ENCODE peak calls at places on chromosome 12, in nine cellular contexts. G, P, K, R, M, F, E, H and B are unnamed samples.

GRCh38 chr12:18749381-18749957 is 11.6 kb downstream of the CAPZA3 start:
- DNase-seq in G (no peak), F (no peak), M (no peak), R (no peak), K (no peak), H (peak), P (no peak), E (no peak), B (peak)

GRCh38 chr12:56425940-56426438 is 23.2 kb downstream of the TIMELESS start:
- DNase-seq in G (no peak), F (no peak), E (no peak), H (no peak), M (no peak), P (no peak), R (no peak), K (no peak), B (no peak)

GRCh38 chr12:32561931-32562341 is 117.2 kb upstream of the DNM1L start:
- DNase-seq in P (no peak), K (no peak), E (no peak), R (no peak), H (peak), G (no peak), F (no peak), M (no peak), B (peak)

GRCh38 chr12:119661882-119662281 is 6.1 kb upstream of the PRKAB1 start:
- DNase-seq in M (no peak), K (no peak), F (no peak), P (no peak), H (no peak), R (no peak), E (no peak), G (no peak), B (no peak)

GRCh38 chr12:109196332-109196731 is 79.9 kb downstream of the ACACB start:
- DNase-seq in R (no peak), G (no peak), M (no peak), H (no peak), F (no peak), K (no peak), P (no peak), E (no peak), B (no peak)

GRCh38 chr12:31954925-31955678 is 4.1 kb upstream of the RESF1 start:
- DNase-seq in R (no peak), P (no peak), E (no peak), F (no peak), G (no peak), H (no peak), K (no peak), M (no peak), B (no peak)

GRCh38 chr12:107684990-107685359 is 624 bp upstream of the PWP1 start:
- DNase-seq in R (no peak), K (no peak), F (peak), P (peak), H (peak), G (no peak), M (no peak), E (no peak), B (peak)

GRCh38 chr12:123057505-123058265 is 77.2 kb downstream of the ARL6IP4 start:
- DNase-seq in E (no peak), G (peak), F (no peak), R (no peak), P (no peak), K (no peak), M (no peak), H (no peak), B (no peak)

GRCh38 chr12:124211753-124212152 is 83.1 kb upstream of the RFLNA start:
- DNase-seq in F (no peak), E (no peak), P (no peak), R (no peak), G (no peak), K (no peak), M (no peak), H (no peak), B (no peak)

GRCh38 chr12:43318002-43318401 is 234.0 kb downstream of the ADAMTS20 start:
- DNase-seq in K (no peak), M (no peak), R (no peak), H (no peak), P (no peak), E (no peak), G (no peak), F (no peak), B (no peak)

GRCh38 chr12:107635139-107635538 is 50.5 kb upstream of the PWP1 start:
- DNase-seq in H (no peak), M (no peak), K (no peak), P (no peak), F (peak), G (no peak), R (no peak), E (no peak), B (peak)

GRCh38 chr12:100591979-100592378 is 18.5 kb downstream of the GAS2L3 start:
- DNase-seq in R (no peak), K (no peak), E (no peak), F (no peak), H (no peak), M (no peak), G (no peak), P (peak), B (no peak)

GRCh38 chr12:120102189-120103043 is 14.1 kb downstream of the RAB35 start:
- DNase-seq in R (no peak), E (no peak), P (no peak), K (no peak), F (no peak), H (no peak), M (no peak), G (no peak), B (no peak)

GRCh38 chr12:104549820-104550480 is 93.2 kb downstream of the CHST11 start:
- DNase-seq in M (no peak), H (peak), G (no peak), K (no peak), F (peak), P (no peak), R (no peak), E (no peak), B (peak)

GRCh38 chr12:80684077-80684495 is 23.3 kb upstream of the MYF6 start:
- DNase-seq in R (no peak), H (no peak), K (no peak), G (no peak), E (no peak), F (no peak), P (no peak), M (no peak), B (no peak)

GRCh38 chr12:101485015-101485414 is 9.9 kb downstream of the SPIC start:
- DNase-seq in H (peak), R (no peak), G (no peak), F (peak), M (no peak), E (no peak), K (no peak), P (no peak), B (peak)

GRCh38 chr12:124695861-124696260 is 128.4 kb upstream of the NCOR2 start:
- DNase-seq in M (no peak), H (no peak), F (peak), K (no peak), E (no peak), P (no peak), R (no peak), G (no peak), B (peak)

GRCh38 chr12:77841467-77842054 is 10.9 kb downstream of the NAV3 start:
- DNase-seq in F (peak), G (no peak), E (no peak), K (no peak), P (no peak), H (no peak), M (no peak), R (peak), B (no peak)

GRCh38 chr12:16605666-16606116 is 271 bp downstream of the LMO3 start:
- DNase-seq in G (no peak), F (peak), R (peak), H (peak), K (no peak), P (no peak), E (no peak), M (no peak), B (no peak)

GRCh38 chr12:121996050-121996944 is 25.4 kb upstream of the BCL7A start:
- DNase-seq in R (no peak), H (no peak), F (no peak), K (no peak), E (no peak), G (no peak), P (no peak), M (no peak), B (peak)

GRCh38 chr12:54588110-54588831 is at the start of gene PPP1R1A:
- DNase-seq in G (peak), E (no peak), F (no peak), M (no peak), H (no peak), R (peak), K (no peak), P (peak), B (no peak)

GRCh38 chr12:10968765-10969456 is 17.8 kb downstream of the TAS2R50 start:
- DNase-seq in H (peak), P (no peak), K (no peak), F (peak), R (peak), G (no peak), M (no peak), E (no peak), B (peak)

GRCh38 chr12:41709012-41709411 is 435.7 kb downstream of the GXYLT1 start:
- DNase-seq in P (peak), G (no peak), R (no peak), F (no peak), M (no peak), H (no peak), K (no peak), E (no peak), B (no peak)

GRCh38 chr12:113120670-113121370 is 14.7 kb downstream of the RASAL1 start:
- DNase-seq in R (no peak), K (no peak), F (no peak), E (no peak), H (peak), G (no peak), M (no peak), P (no peak), B (no peak)

GRCh38 chr12:130761537-130762318 is 45.6 kb upstream of the RIMBP2 start:
- DNase-seq in R (peak), P (peak), E (peak), M (no peak), F (peak), G (peak), H (peak), K (peak), B (peak)

GRCh38 chr12:131275824-131276223 is 322.1 kb downstream of the ADGRD1 start:
- DNase-seq in P (no peak), H (no peak), E (no peak), G (no peak), F (no peak), R (no peak), M (no peak), K (no peak), B (no peak)

GRCh38 chr12:101697197-101697929 is at the start of gene CHPT1:
- DNase-seq in F (peak), H (peak), R (peak), M (no peak), P (peak), K (peak), G (peak), E (peak), B (peak)

GRCh38 chr12:8038659-8039114 is 6.2 kb downstream of the FOXJ2 start:
- DNase-seq in M (no peak), R (peak), K (no peak), G (peak), E (no peak), P (peak), F (peak), H (peak), B (peak)

GRCh38 chr12:14270392-14270791 is 95.1 kb upstream of the ATF7IP start:
- DNase-seq in E (no peak), H (no peak), M (no peak), G (no peak), F (no peak), P (no peak), K (no peak), R (no peak), B (no peak)